ENCODE peak calls at places on chromosomes 16 and 17, in seven cellular contexts. One of them, this sample, is unnamed.

GRCh38 chr16:83137326-83137770 is 510.6 kb downstream of the CDH13 start:
- DNase-seq in neural crest cell: peak
- DNase-seq in WERI-Rb-1: no peak
- DNase-seq in DMS 273 treated with DMSO at 0.1 percent for 48 hours: no peak
- DNase-seq in CD4-positive, CD25-positive, alpha-beta regulatory T cell: no peak
- DNase-seq in HEK293T: no peak
- DNase-seq in progenitor cell of endocrine pancreas: no peak
- DNase-seq in this sample: peak

GRCh38 chr17:9811086-9811485 is 10.8 kb downstream of the GSG1L2 start:
- DNase-seq in neural crest cell: no peak
- DNase-seq in WERI-Rb-1: no peak
- DNase-seq in DMS 273 treated with DMSO at 0.1 percent for 48 hours: no peak
- DNase-seq in CD4-positive, CD25-positive, alpha-beta regulatory T cell: no peak
- DNase-seq in HEK293T: no peak
- DNase-seq in progenitor cell of endocrine pancreas: no peak
- DNase-seq in this sample: no peak

GRCh38 chr16:49698931-49699715 is 156.8 kb downstream of the ZNF423 start:
- DNase-seq in neural crest cell: no peak
- DNase-seq in WERI-Rb-1: no peak
- DNase-seq in DMS 273 treated with DMSO at 0.1 percent for 48 hours: peak
- DNase-seq in CD4-positive, CD25-positive, alpha-beta regulatory T cell: no peak
- DNase-seq in HEK293T: peak
- DNase-seq in progenitor cell of endocrine pancreas: no peak
- DNase-seq in this sample: no peak

GRCh38 chr17:53659181-53659580 is 163.5 kb upstream of the KIF2B start:
- DNase-seq in neural crest cell: no peak
- DNase-seq in WERI-Rb-1: no peak
- DNase-seq in DMS 273 treated with DMSO at 0.1 percent for 48 hours: no peak
- DNase-seq in CD4-positive, CD25-positive, alpha-beta regulatory T cell: no peak
- DNase-seq in HEK293T: no peak
- DNase-seq in progenitor cell of endocrine pancreas: no peak
- DNase-seq in this sample: no peak

GRCh38 chr17:13601776-13602551 is at the start of gene HS3ST3A1:
- DNase-seq in neural crest cell: peak
- DNase-seq in WERI-Rb-1: peak
- DNase-seq in DMS 273 treated with DMSO at 0.1 percent for 48 hours: no peak
- DNase-seq in CD4-positive, CD25-positive, alpha-beta regulatory T cell: no peak
- DNase-seq in HEK293T: peak
- DNase-seq in progenitor cell of endocrine pancreas: peak
- DNase-seq in this sample: peak

GRCh38 chr16:9092963-9093477 is 1.6 kb downstream of the HAPSTR1 start:
- DNase-seq in neural crest cell: peak
- DNase-seq in WERI-Rb-1: peak
- DNase-seq in DMS 273 treated with DMSO at 0.1 percent for 48 hours: no peak
- DNase-seq in CD4-positive, CD25-positive, alpha-beta regulatory T cell: peak
- DNase-seq in HEK293T: no peak
- DNase-seq in progenitor cell of endocrine pancreas: peak
- DNase-seq in this sample: peak

GRCh38 chr16:2791174-2791573 is 3.8 kb upstream of the PRSS33 start:
- DNase-seq in neural crest cell: no peak
- DNase-seq in WERI-Rb-1: no peak
- DNase-seq in DMS 273 treated with DMSO at 0.1 percent for 48 hours: no peak
- DNase-seq in CD4-positive, CD25-positive, alpha-beta regulatory T cell: no peak
- DNase-seq in HEK293T: no peak
- DNase-seq in progenitor cell of endocrine pancreas: no peak
- DNase-seq in this sample: no peak

GRCh38 chr17:67281053-67281452 is 36.1 kb upstream of the HELZ start:
- DNase-seq in neural crest cell: no peak
- DNase-seq in WERI-Rb-1: no peak
- DNase-seq in DMS 273 treated with DMSO at 0.1 percent for 48 hours: peak
- DNase-seq in CD4-positive, CD25-positive, alpha-beta regulatory T cell: no peak
- DNase-seq in HEK293T: no peak
- DNase-seq in progenitor cell of endocrine pancreas: no peak
- DNase-seq in this sample: peak

GRCh38 chr17:79841369-79842135 is 2.3 kb upstream of the CBX4 start:
- DNase-seq in neural crest cell: no peak
- DNase-seq in WERI-Rb-1: peak
- DNase-seq in DMS 273 treated with DMSO at 0.1 percent for 48 hours: no peak
- DNase-seq in CD4-positive, CD25-positive, alpha-beta regulatory T cell: no peak
- DNase-seq in HEK293T: no peak
- DNase-seq in progenitor cell of endocrine pancreas: no peak
- DNase-seq in this sample: no peak

GRCh38 chr16:26667271-26667703 is 399.4 kb upstream of the C16orf82 start:
- DNase-seq in neural crest cell: no peak
- DNase-seq in WERI-Rb-1: no peak
- DNase-seq in DMS 273 treated with DMSO at 0.1 percent for 48 hours: no peak
- DNase-seq in CD4-positive, CD25-positive, alpha-beta regulatory T cell: no peak
- DNase-seq in HEK293T: no peak
- DNase-seq in progenitor cell of endocrine pancreas: no peak
- DNase-seq in this sample: no peak

GRCh38 chr16:69848635-69849545 is 86.8 kb downstream of the WWP2 start:
- DNase-seq in neural crest cell: no peak
- DNase-seq in WERI-Rb-1: peak
- DNase-seq in DMS 273 treated with DMSO at 0.1 percent for 48 hours: no peak
- DNase-seq in CD4-positive, CD25-positive, alpha-beta regulatory T cell: no peak
- DNase-seq in HEK293T: peak
- DNase-seq in progenitor cell of endocrine pancreas: no peak
- DNase-seq in this sample: peak

GRCh38 chr16:71499775-71500364 is 10.7 kb upstream of the ZNF19 start:
- DNase-seq in neural crest cell: peak
- DNase-seq in WERI-Rb-1: peak
- DNase-seq in DMS 273 treated with DMSO at 0.1 percent for 48 hours: peak
- DNase-seq in CD4-positive, CD25-positive, alpha-beta regulatory T cell: peak
- DNase-seq in HEK293T: peak
- DNase-seq in progenitor cell of endocrine pancreas: peak
- DNase-seq in this sample: peak

GRCh38 chr16:57252148-57252721 is 7.2 kb downstream of the ARL2BP start:
- DNase-seq in neural crest cell: no peak
- DNase-seq in WERI-Rb-1: no peak
- DNase-seq in DMS 273 treated with DMSO at 0.1 percent for 48 hours: no peak
- DNase-seq in CD4-positive, CD25-positive, alpha-beta regulatory T cell: no peak
- DNase-seq in HEK293T: no peak
- DNase-seq in progenitor cell of endocrine pancreas: no peak
- DNase-seq in this sample: no peak

GRCh38 chr17:39153541-39154111 is 2.2 kb upstream of the PLXDC1 start:
- DNase-seq in neural crest cell: peak
- DNase-seq in WERI-Rb-1: peak
- DNase-seq in DMS 273 treated with DMSO at 0.1 percent for 48 hours: peak
- DNase-seq in CD4-positive, CD25-positive, alpha-beta regulatory T cell: peak
- DNase-seq in HEK293T: peak
- DNase-seq in progenitor cell of endocrine pancreas: peak
- DNase-seq in this sample: peak

This sample was measured in myocyte.